ENCODE peak calls at places on chromosome 11, in five cellular contexts. U, Z, A, Y and E are unnamed samples.

GRCh38 chr11:134447696-134448095 is 35.7 kb upstream of the B3GAT1 start:
- DNase-seq in U (no peak), Z (no peak), A (no peak), Y (no peak), E (no peak)

GRCh38 chr11:64233913-64234839 is at the start of gene VEGFB:
- DNase-seq in U (peak), Z (no peak), A (peak), Y (no peak), E (no peak)

GRCh38 chr11:37804666-37805065 is 1206.6 kb upstream of the RAG2 start:
- DNase-seq in U (no peak), Z (no peak), A (no peak), Y (no peak), E (no peak)

GRCh38 chr11:117520201-117520600 is 192.5 kb downstream of the CEP164 start:
- DNase-seq in U (no peak), Z (no peak), A (no peak), Y (no peak), E (no peak)

GRCh38 chr11:105298630-105299029 is 159.1 kb upstream of the CARD18 start:
- DNase-seq in U (no peak), Z (no peak), A (no peak), Y (no peak), E (no peak)

GRCh38 chr11:64356498-64357411 is 2.2 kb upstream of the RPS6KA4 start:
- DNase-seq in U (no peak), Z (no peak), A (no peak), Y (no peak), E (no peak)

GRCh38 chr11:65215441-65216076 is 33.8 kb downstream of the CAPN1 start:
- DNase-seq in U (no peak), Z (no peak), A (no peak), Y (no peak), E (no peak)

GRCh38 chr11:859394-860131 is 16.9 kb downstream of the TSPAN4 start:
- DNase-seq in U (peak), Z (peak), A (peak), Y (no peak), E (peak)

GRCh38 chr11:116073854-116074837 is 569.9 kb upstream of the CADM1 start:
- DNase-seq in U (no peak), Z (no peak), A (no peak), Y (no peak), E (no peak)

GRCh38 chr11:69378303-69379141 is 84.6 kb downstream of the MYEOV start:
- DNase-seq in U (no peak), Z (no peak), A (no peak), Y (no peak), E (no peak)

GRCh38 chr11:120332822-120333716 is 3.1 kb upstream of the ARHGEF12 start:
- DNase-seq in U (no peak), Z (no peak), A (no peak), Y (no peak), E (no peak)

GRCh38 chr11:70423523-70424505 is 25.5 kb downstream of the CTTN start:
- DNase-seq in U (no peak), Z (peak), A (no peak), Y (no peak), E (peak)

GRCh38 chr11:250740-251299 is 14.0 kb downstream of the PSMD13 start:
- DNase-seq in U (peak), Z (no peak), A (peak), Y (peak), E (no peak)

GRCh38 chr11:94925422-94926270 is 47.7 kb downstream of the CWC15 start:
- DNase-seq in U (no peak), Z (no peak), A (no peak), Y (no peak), E (no peak)

GRCh38 chr11:11568651-11569229 is 53.1 kb downstream of the GALNT18 start:
- DNase-seq in U (no peak), Z (no peak), A (no peak), Y (no peak), E (no peak)

GRCh38 chr11:662689-663274 is 25.7 kb downstream of the DRD4 start:
- DNase-seq in U (peak), Z (no peak), A (peak), Y (no peak), E (no peak)

GRCh38 chr11:61375709-61376108 is 13.5 kb downstream of the TMEM138 start:
- DNase-seq in U (no peak), Z (no peak), A (peak), Y (no peak), E (no peak)

GRCh38 chr11:65947133-65947532 is 1.9 kb downstream of the TSGA10IP start:
- DNase-seq in U (no peak), Z (no peak), A (no peak), Y (no peak), E (no peak)

GRCh38 chr11:35747638-35748037 is 85.1 kb downstream of the TRIM44 start:
- DNase-seq in U (no peak), Z (no peak), A (no peak), Y (no peak), E (no peak)

GRCh38 chr11:120272303-120272702 is 32.4 kb downstream of the POU2F3 start:
- DNase-seq in U (no peak), Z (peak), A (no peak), Y (no peak), E (no peak)

GRCh38 chr11:65013130-65013691 is 749 bp upstream of the ARL2 start:
- DNase-seq in U (peak), Z (peak), A (peak), Y (peak), E (peak)

GRCh38 chr11:65003282-65003681 is 6.5 kb upstream of the BATF2 start:
- DNase-seq in U (no peak), Z (no peak), A (no peak), Y (no peak), E (no peak)

GRCh38 chr11:17864478-17864941 is 129.9 kb downstream of the KCNC1 start:
- DNase-seq in U (peak), Z (no peak), A (no peak), Y (no peak), E (no peak)

GRCh38 chr11:74683279-74683871 is 47.9 kb downstream of the CHRDL2 start:
- DNase-seq in U (no peak), Z (no peak), A (no peak), Y (no peak), E (no peak)

GRCh38 chr11:8744423-8744822 is 61.8 kb downstream of the RPL27A start:
- DNase-seq in U (no peak), Z (no peak), A (no peak), Y (no peak), E (no peak)

GRCh38 chr11:102451693-102452460 is 688 bp downstream of the TMEM123 start:
- DNase-seq in U (peak), Z (no peak), A (peak), Y (peak), E (no peak)

GRCh38 chr11:75430692-75431532 is 2.1 kb downstream of the KLHL35 start:
- DNase-seq in U (no peak), Z (no peak), A (no peak), Y (no peak), E (no peak)

GRCh38 chr11:7436657-7437056 is 48.6 kb upstream of the OLFML1 start:
- DNase-seq in U (no peak), Z (no peak), A (peak), Y (no peak), E (no peak)

GRCh38 chr11:66636411-66636810 is 2.1 kb upstream of the RBM4 start:
- DNase-seq in U (no peak), Z (no peak), A (no peak), Y (no peak), E (no peak)

GRCh38 chr11:20011294-20011951 is 148.9 kb downstream of the DBX1 start:
- DNase-seq in U (no peak), Z (no peak), A (no peak), Y (no peak), E (no peak)

GRCh38 chr11:26219506-26220117 is 112.3 kb upstream of the ANO3 start:
- DNase-seq in U (no peak), Z (no peak), A (no peak), Y (no peak), E (no peak)

GRCh38 chr11:36278531-36279245 is 10.5 kb downstream of the COMMD9 start:
- DNase-seq in U (peak), Z (no peak), A (no peak), Y (no peak), E (no peak)

GRCh38 chr11:67312187-67313021 is 9.1 kb downstream of the SSH3 start:
- DNase-seq in U (peak), Z (no peak), A (no peak), Y (no peak), E (no peak)

DNA sequence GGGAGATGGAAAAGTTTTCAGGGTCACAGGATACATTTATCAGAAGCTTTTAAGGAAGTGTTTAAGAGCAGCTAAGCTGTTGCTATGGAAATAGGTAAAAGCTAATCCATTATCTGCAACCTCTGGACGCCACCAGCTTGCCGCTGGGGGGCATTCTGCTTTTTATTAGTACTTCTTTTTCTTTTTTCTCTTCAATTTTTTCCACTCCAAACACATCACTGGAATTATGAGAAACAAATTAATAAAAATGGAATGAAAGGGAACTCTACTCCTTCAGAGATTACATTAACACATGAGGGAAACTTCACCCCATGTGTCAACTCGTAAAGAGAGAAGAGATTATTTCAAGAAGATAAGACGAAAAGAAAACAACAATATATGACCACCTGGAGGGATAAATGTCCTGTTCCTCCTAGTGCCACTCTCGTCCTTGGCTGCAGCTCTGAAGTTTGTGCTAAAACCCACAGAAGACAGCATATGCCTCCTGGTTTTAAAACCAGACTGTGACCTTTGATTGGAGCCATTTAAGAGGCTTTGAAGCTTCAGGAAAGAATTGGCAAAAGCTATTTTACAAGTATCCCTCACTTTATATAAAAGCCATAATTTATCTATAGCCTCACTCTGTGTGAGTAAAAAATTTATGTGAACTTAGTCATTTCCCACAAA is 972.8 kb downstream of the OPCML start:
- DNase-seq in U (no peak), Z (no peak), A (no peak), Y (no peak), E (no peak)
- TF ChIP-seq CTCF in U (no peak), Z (no peak), A (no peak), Y (no peak), E (no peak)

DNA sequence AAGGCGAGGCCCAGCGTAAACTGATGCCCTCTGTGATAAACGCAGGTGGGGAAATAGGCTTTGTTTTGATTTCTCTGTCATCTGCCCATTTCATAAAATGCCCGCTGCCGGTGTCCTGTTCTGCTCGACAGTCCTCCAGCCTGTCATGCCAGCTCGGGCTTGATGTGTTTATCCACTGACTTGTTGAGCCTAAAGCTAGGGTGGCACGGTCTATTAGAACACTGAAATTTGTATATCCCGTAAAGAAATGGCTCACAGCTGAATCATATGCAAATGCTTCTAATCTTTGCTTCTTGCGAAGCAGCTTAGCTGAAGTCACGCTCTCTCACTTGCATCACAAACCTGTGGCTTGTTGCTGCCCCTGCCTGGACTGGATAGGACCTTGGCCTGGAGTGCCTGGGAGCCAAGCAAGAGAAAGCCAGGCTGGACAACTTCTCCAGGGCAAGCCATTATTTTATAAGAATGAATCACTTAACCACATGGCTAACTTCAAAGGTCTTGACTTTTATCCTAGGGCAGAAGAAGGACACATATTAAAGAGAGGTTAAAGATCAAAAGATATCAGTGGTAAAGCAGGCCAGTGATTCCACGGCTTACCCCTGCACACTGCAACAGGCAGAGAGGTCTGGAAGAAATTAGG is 33.1 kb downstream of the EHF start:
- DNase-seq in U (peak), Z (peak), A (no peak), Y (no peak), E (peak)
- TF ChIP-seq CTCF in U (no peak), Z (peak), A (no peak), Y (no peak), E (peak)

GRCh38 chr11:125331357-125331756 is 164.7 kb downstream of the FEZ1 start:
- DNase-seq in U (no peak), Z (no peak), A (no peak), Y (no peak), E (no peak)

GRCh38 chr11:125330462-125331325 is 165.4 kb downstream of the FEZ1 start:
- DNase-seq in U (no peak), Z (no peak), A (no peak), Y (no peak), E (no peak)

GRCh38 chr11:125332821-125333220 is 163.2 kb downstream of the FEZ1 start:
- DNase-seq in U (no peak), Z (no peak), A (no peak), Y (no peak), E (no peak)

GRCh38 chr11:125335101-125335500 is 161.0 kb downstream of the FEZ1 start:
- DNase-seq in U (no peak), Z (no peak), A (no peak), Y (no peak), E (no peak)

DNA sequence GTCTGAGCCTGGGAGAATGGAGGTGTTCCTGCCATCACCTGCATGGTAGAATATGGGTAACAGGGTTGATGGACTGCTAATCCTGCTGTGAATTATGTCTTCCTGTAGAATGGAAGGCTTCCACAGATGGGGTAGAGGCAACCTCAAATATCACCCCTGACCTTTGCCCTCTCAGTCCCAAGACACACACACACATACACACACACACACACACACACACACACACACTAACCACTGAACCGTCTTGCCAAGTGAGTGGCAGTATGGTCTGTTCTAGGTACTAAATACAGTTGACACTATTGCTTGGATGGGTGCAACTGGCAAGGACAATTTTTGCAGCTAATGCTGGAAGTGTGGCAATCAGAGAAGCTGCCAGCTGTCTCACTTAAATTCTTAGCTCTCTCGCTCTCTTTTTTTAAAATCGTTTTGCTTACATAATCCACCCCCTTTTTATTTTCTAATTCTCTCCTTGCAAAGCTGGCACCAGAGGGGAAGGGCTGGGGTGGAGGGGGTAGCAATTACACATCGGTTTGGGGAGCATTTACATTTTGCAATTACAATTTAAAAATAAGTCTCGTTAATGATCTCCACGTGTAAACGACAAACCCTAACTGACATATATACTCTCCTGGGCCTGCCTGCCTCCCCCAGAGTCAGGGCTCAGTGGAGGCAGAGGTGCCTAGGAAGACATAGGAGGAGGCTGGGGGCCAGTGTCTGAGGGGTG is 162.5 kb downstream of the FEZ1 start:
- DNase-seq in U (no peak), Z (no peak), A (no peak), Y (no peak), E (no peak)
- TF ChIP-seq CTCF in U (no peak), Z (no peak), A (no peak), Y (no peak), E (no peak)

GRCh38 chr11:81494431-81494830 is 1239.2 kb downstream of the FAM181B start:
- DNase-seq in U (no peak), Z (no peak), A (no peak), Y (no peak), E (no peak)

GRCh38 chr11:81497202-81497804 is 1236.4 kb downstream of the FAM181B start:
- DNase-seq in U (peak), Z (no peak), A (peak), Y (no peak), E (no peak)

GRCh38 chr11:81496566-81496965 is 1237.1 kb downstream of the FAM181B start:
- DNase-seq in U (no peak), Z (no peak), A (no peak), Y (no peak), E (no peak)

GRCh38 chr11:81492923-81493445 is 1240.7 kb downstream of the FAM181B start:
- DNase-seq in U (no peak), Z (no peak), A (no peak), Y (no peak), E (no peak)

DNA sequence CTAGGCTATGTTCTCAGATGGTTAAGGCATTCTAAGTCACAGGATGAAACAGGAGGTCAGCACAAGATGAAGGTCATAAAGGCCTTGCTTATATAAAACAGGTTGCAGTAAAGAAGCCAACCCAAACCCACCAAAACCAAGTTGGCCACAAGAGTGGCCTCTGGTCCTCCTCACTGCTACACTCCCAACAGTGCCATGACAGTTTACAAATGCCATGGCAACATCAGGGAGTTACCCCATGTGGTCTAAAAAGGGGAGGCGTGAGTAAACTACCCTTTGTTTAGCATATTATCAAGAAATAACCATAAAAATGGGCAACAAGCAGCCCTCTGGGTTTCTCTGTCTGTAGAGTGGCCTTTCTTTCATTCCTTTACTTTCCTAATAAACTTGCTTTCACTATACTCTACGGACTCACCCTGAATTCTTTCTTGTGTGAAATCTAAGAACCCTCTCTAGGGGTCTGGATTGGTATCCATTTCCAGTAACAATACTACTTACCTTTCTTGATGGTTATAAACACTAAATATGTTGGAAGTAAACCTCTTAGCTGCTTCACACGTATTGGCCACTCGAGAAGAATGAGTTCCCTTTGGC is 1237.9 kb downstream of the FAM181B start:
- DNase-seq in U (no peak), Z (no peak), A (no peak), Y (no peak), E (no peak)
- TF ChIP-seq CTCF in U (no peak), Z (no peak), A (no peak), Y (no peak), E (no peak)

GRCh38 chr11:118660646-118661424 is 18.6 kb downstream of the TREH start:
- DNase-seq in U (no peak), Z (no peak), A (no peak), Y (no peak), E (no peak)

GRCh38 chr11:118663929-118664328 is 15.5 kb downstream of the TREH start:
- DNase-seq in U (no peak), Z (no peak), A (no peak), Y (no peak), E (no peak)

GRCh38 chr11:118663381-118663780 is 16.1 kb downstream of the TREH start:
- DNase-seq in U (no peak), Z (no peak), A (no peak), Y (no peak), E (no peak)

GRCh38 chr11:118661425-118662301 is 17.8 kb downstream of the TREH start:
- DNase-seq in U (no peak), Z (no peak), A (no peak), Y (no peak), E (no peak)

GRCh38 chr11:118662401-118663271 is 16.8 kb downstream of the TREH start:
- DNase-seq in U (no peak), Z (no peak), A (no peak), Y (no peak), E (no peak)
- TF ChIP-seq CTCF in U (no peak), Z (no peak), A (no peak), Y (no peak), E (no peak)

DNA sequence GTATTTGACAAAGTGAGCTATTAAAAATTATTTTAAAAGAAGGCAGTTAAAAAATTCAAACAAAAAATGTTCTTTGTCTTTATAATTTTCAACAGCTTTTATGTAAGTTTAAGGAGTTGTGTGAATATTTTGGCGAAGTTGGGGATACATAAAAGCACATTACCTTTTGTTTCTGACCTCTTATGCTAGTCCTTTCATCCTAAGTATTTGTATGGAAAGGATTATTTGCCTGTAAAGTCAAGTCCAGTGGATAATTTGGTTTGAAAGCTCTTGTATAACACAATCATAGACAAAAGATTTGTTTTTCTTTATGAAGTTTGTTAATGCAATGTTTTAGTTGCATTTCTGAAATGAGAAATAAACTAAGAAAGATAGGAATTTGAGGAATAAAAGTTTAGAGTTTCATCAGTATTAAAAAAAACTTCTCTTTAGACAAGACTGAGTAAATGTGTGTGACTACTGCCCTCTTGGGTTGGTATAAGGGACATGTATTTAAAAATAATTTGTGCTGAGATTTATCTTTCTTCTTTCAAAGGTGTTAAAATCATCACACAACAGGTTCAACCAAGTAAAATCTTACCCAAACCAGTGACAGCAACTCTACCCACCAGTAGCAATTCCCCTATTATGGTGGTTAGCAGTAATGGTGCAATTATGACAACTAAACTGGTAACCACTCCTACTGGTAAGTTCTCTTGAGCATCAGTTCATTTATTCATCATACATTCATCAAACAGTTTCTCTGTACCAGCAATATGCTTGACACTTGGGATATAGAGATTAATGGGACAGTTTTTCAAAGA is 68.2 kb downstream of the EMSY start:
- DNase-seq in U (no peak), Z (peak), A (no peak), Y (no peak), E (peak)
- TF ChIP-seq CTCF in U (peak), Z (peak), A (peak), Y (peak), E (peak)